ENCODE peak calls at places on chromosomes 5 and 9, in six cellular contexts. D is progenitor cell of endocrine pancreas, H is DMS 273 treated with DMSO at 0.1 percent for 48 hours, G is astrocyte of the spinal cord, X is mucosa of descending colon, P is Right ventricle myocardium inferior. C is an unnamed sample.

GRCh38 chr9:17005085-17005484 is 129.8 kb upstream of the CNTLN start:
- DNase-seq in G (peak; percentile 77), H (peak; percentile 21), P (peak; percentile 72), D (no peak), X (peak; percentile 71), C (peak; percentile 67)

GRCh38 chr5:134541736-134542376 is 16.4 kb downstream of the JADE2 start:
- DNase-seq in G (peak; percentile 46), P (peak; percentile 74), X (peak; percentile 44), D (peak; percentile 75), H (no peak), C (no peak)

GRCh38 chr9:96378187-96378586 is 5.3 kb downstream of the SLC35D2 start:
- DNase-seq in G (no peak), P (no peak), H (no peak), X (no peak), D (no peak), C (no peak)

GRCh38 chr5:147509041-147509709 is 693 bp downstream of the DPYSL3 start:
- DNase-seq in G (no peak), X (peak; percentile 10), H (no peak), D (peak; percentile 9), P (peak; percentile 54), C (peak; percentile 65)

GRCh38 chr9:92257327-92257726 is 36.2 kb downstream of the IARS1 start:
- DNase-seq in P (no peak), X (peak; percentile 32), H (no peak), G (no peak), D (no peak), C (no peak)

GRCh38 chr5:7742241-7742656 is 108.7 kb downstream of the CFAP90 start:
- DNase-seq in G (peak; percentile 47), H (no peak), D (no peak), X (no peak), P (no peak), C (no peak)

GRCh38 chr5:35617435-35618296 is at the start of gene SPEF2:
- DNase-seq in H (peak; percentile 84), X (peak; percentile 88), D (peak; percentile 72), P (peak; percentile 87), G (peak; percentile 91), C (peak; percentile 90)

GRCh38 chr5:37916525-37916924 is 76.7 kb upstream of the GDNF start:
- DNase-seq in X (no peak), G (no peak), P (no peak), H (no peak), D (no peak), C (no peak)

GRCh38 chr9:114503522-114504340 is 1.5 kb downstream of the WHRN start:
- DNase-seq in P (no peak), D (no peak), G (no peak), X (no peak), H (no peak), C (no peak)

GRCh38 chr9:89160797-89161196 is 17.8 kb downstream of the SHC3 start:
- DNase-seq in H (no peak), G (no peak), D (no peak), P (no peak), X (no peak), C (no peak)

GRCh38 chr5:147690595-147690994 is 91.9 kb downstream of the JAKMIP2 start:
- DNase-seq in D (no peak), X (peak; percentile 23), H (no peak), G (no peak), P (no peak), C (no peak)

GRCh38 chr5:133943475-133943817 is 25.0 kb downstream of the C5orf15 start:
- DNase-seq in D (no peak), G (no peak), X (no peak), P (no peak), H (no peak), C (peak; percentile 49)

GRCh38 chr9:137702615-137703379 is 84.0 kb downstream of the EHMT1 start:
- DNase-seq in D (no peak), P (no peak), G (no peak), H (no peak), X (no peak), C (no peak)

GRCh38 chr9:104608336-104608735 is 2.9 kb upstream of the OR13C2 start:
- DNase-seq in X (no peak), H (no peak), P (no peak), G (no peak), D (no peak), C (no peak)

GRCh38 chr5:81904861-81905260 is 67.0 kb upstream of the ATG10 start:
- DNase-seq in D (no peak), H (no peak), G (no peak), X (no peak), P (no peak), C (no peak)

GRCh38 chr9:38067892-38068615 is 973 bp downstream of the SHB start:
- DNase-seq in P (no peak), G (no peak), X (no peak), H (no peak), D (no peak), C (peak; percentile 64)

GRCh38 chr5:1666221-1666620 is 133.4 kb downstream of the MRPL36 start:
- DNase-seq in G (no peak), P (no peak), X (no peak), H (no peak), D (no peak), C (no peak)

GRCh38 chr5:132275367-132276220 is 18.1 kb downstream of the PDLIM4 start:
- DNase-seq in X (no peak), G (no peak), H (no peak), P (no peak), D (no peak), C (no peak)

GRCh38 chr5:172680921-172681320 is 39.9 kb downstream of the NEURL1B start:
- DNase-seq in H (no peak), X (no peak), G (no peak), D (no peak), P (no peak), C (no peak)

GRCh38 chr5:116291271-116291670 is 206.4 kb downstream of the COMMD10 start:
- DNase-seq in D (no peak), G (peak; percentile 23), P (no peak), X (no peak), H (no peak), C (no peak)

GRCh38 chr5:56734066-56734766 is 81.1 kb upstream of the MAP3K1 start:
- DNase-seq in H (no peak), P (no peak), G (no peak), D (no peak), X (no peak), C (no peak)

GRCh38 chr5:127892467-127893207 is 189.4 kb downstream of the CCDC192 start:
- DNase-seq in D (no peak), X (no peak), G (peak; percentile 59), P (no peak), H (no peak), C (no peak)

GRCh38 chr5:170467000-170467707 is 36.7 kb upstream of the KCNIP1 start:
- DNase-seq in X (no peak), P (no peak), H (no peak), D (no peak), G (peak; percentile 85), C (no peak)

GRCh38 chr9:18320046-18320445 is 153.9 kb upstream of the ADAMTSL1 start:
- DNase-seq in P (no peak), H (no peak), X (no peak), G (no peak), D (no peak), C (no peak)

GRCh38 chr9:125025584-125025983 is 84.7 kb upstream of the GOLGA1 start:
- DNase-seq in H (no peak), D (no peak), P (no peak), G (no peak), X (no peak), C (no peak)